ENCODE peak calls at places on chromosome 17, in nine cellular contexts. One of them, this sample, is unnamed.
A peak's percentile ranks its signal among the peaks of the same experiment; 100 is the strongest.

GRCh38 chr17:49438439-49438861 is 23.8 kb upstream of the PHB1 start:
- DNase-seq in NCI-H1092 treated with DMSO at 0.1 percent for 48 hours: no peak
- DNase-seq in germinal center: no peak
- DNase-seq in activated CD4-positive, alpha-beta memory T cell treated with anti-CD3 and anti-CD28 coated beads for 36 hours: peak; percentile 5
- DNase-seq in AG08395: no peak
- DNase-seq in caudate nucleus: no peak
- DNase-seq in astrocyte of the cerebellum: no peak
- DNase-seq in stimulated activated effector memory CD8-positive, alpha-beta T cell treated with anti-CD3 and anti-CD28 coated beads, Interleukin-12 subunit alpha, Interleukin-12 subunit beta, amount 100 ng/mL, for 72 hours: no peak
- DNase-seq in progenitor cell of endocrine pancreas: no peak
- DNase-seq in this sample: no peak

GRCh38 chr17:50603340-50603739 is 31.3 kb upstream of the ABCC3 start:
- DNase-seq in germinal center: peak; percentile 40
- DNase-seq in caudate nucleus: no peak
- DNase-seq in stimulated activated effector memory CD8-positive, alpha-beta T cell treated with anti-CD3 and anti-CD28 coated beads, Interleukin-12 subunit alpha, Interleukin-12 subunit beta, amount 100 ng/mL, for 72 hours: no peak
- DNase-seq in AG08395: no peak
- DNase-seq in activated CD4-positive, alpha-beta memory T cell treated with anti-CD3 and anti-CD28 coated beads for 36 hours: no peak
- DNase-seq in progenitor cell of endocrine pancreas: no peak
- DNase-seq in NCI-H1092 treated with DMSO at 0.1 percent for 48 hours: no peak
- DNase-seq in astrocyte of the cerebellum: no peak
- DNase-seq in this sample: no peak

GRCh38 chr17:70168044-70168978 is 1.0 kb upstream of the KCNJ2 start:
- DNase-seq in activated CD4-positive, alpha-beta memory T cell treated with anti-CD3 and anti-CD28 coated beads for 36 hours: peak; percentile 39
- DNase-seq in NCI-H1092 treated with DMSO at 0.1 percent for 48 hours: peak; percentile 67
- DNase-seq in astrocyte of the cerebellum: peak; percentile 74
- DNase-seq in germinal center: peak; percentile 22
- DNase-seq in progenitor cell of endocrine pancreas: peak; percentile 30
- DNase-seq in AG08395: peak; percentile 44
- DNase-seq in caudate nucleus: peak; percentile 64
- DNase-seq in stimulated activated effector memory CD8-positive, alpha-beta T cell treated with anti-CD3 and anti-CD28 coated beads, Interleukin-12 subunit alpha, Interleukin-12 subunit beta, amount 100 ng/mL, for 72 hours: no peak
- DNase-seq in this sample: peak; percentile 66

GRCh38 chr17:21677911-21678310 is 14.4 kb upstream of the KCNJ18 start:
- DNase-seq in stimulated activated effector memory CD8-positive, alpha-beta T cell treated with anti-CD3 and anti-CD28 coated beads, Interleukin-12 subunit alpha, Interleukin-12 subunit beta, amount 100 ng/mL, for 72 hours: no peak
- DNase-seq in astrocyte of the cerebellum: no peak
- DNase-seq in caudate nucleus: no peak
- DNase-seq in NCI-H1092 treated with DMSO at 0.1 percent for 48 hours: no peak
- DNase-seq in AG08395: no peak
- DNase-seq in progenitor cell of endocrine pancreas: no peak
- DNase-seq in activated CD4-positive, alpha-beta memory T cell treated with anti-CD3 and anti-CD28 coated beads for 36 hours: no peak
- DNase-seq in germinal center: no peak
- DNase-seq in this sample: no peak

GRCh38 chr17:7232114-7232513 is 2.2 kb downstream of the DVL2 start:
- DNase-seq in astrocyte of the cerebellum: no peak
- DNase-seq in AG08395: no peak
- DNase-seq in germinal center: no peak
- DNase-seq in caudate nucleus: no peak
- DNase-seq in activated CD4-positive, alpha-beta memory T cell treated with anti-CD3 and anti-CD28 coated beads for 36 hours: no peak
- DNase-seq in NCI-H1092 treated with DMSO at 0.1 percent for 48 hours: no peak
- DNase-seq in progenitor cell of endocrine pancreas: no peak
- DNase-seq in stimulated activated effector memory CD8-positive, alpha-beta T cell treated with anti-CD3 and anti-CD28 coated beads, Interleukin-12 subunit alpha, Interleukin-12 subunit beta, amount 100 ng/mL, for 72 hours: no peak
- DNase-seq in this sample: no peak

GRCh38 chr17:81300586-81301155 is 5.6 kb upstream of the SLC38A10 start:
- DNase-seq in germinal center: no peak
- DNase-seq in astrocyte of the cerebellum: no peak
- DNase-seq in progenitor cell of endocrine pancreas: no peak
- DNase-seq in NCI-H1092 treated with DMSO at 0.1 percent for 48 hours: no peak
- DNase-seq in AG08395: no peak
- DNase-seq in caudate nucleus: no peak
- DNase-seq in activated CD4-positive, alpha-beta memory T cell treated with anti-CD3 and anti-CD28 coated beads for 36 hours: no peak
- DNase-seq in stimulated activated effector memory CD8-positive, alpha-beta T cell treated with anti-CD3 and anti-CD28 coated beads, Interleukin-12 subunit alpha, Interleukin-12 subunit beta, amount 100 ng/mL, for 72 hours: no peak
- DNase-seq in this sample: no peak

GRCh38 chr17:75819116-75819515 is 25.1 kb downstream of the UNC13D start:
- DNase-seq in AG08395: no peak
- DNase-seq in astrocyte of the cerebellum: no peak
- DNase-seq in germinal center: no peak
- DNase-seq in activated CD4-positive, alpha-beta memory T cell treated with anti-CD3 and anti-CD28 coated beads for 36 hours: no peak
- DNase-seq in caudate nucleus: no peak
- DNase-seq in progenitor cell of endocrine pancreas: no peak
- DNase-seq in stimulated activated effector memory CD8-positive, alpha-beta T cell treated with anti-CD3 and anti-CD28 coated beads, Interleukin-12 subunit alpha, Interleukin-12 subunit beta, amount 100 ng/mL, for 72 hours: no peak
- DNase-seq in NCI-H1092 treated with DMSO at 0.1 percent for 48 hours: no peak
- DNase-seq in this sample: no peak

GRCh38 chr17:9900019-9900594 is 5.0 kb downstream of the RCVRN start:
- DNase-seq in stimulated activated effector memory CD8-positive, alpha-beta T cell treated with anti-CD3 and anti-CD28 coated beads, Interleukin-12 subunit alpha, Interleukin-12 subunit beta, amount 100 ng/mL, for 72 hours: no peak
- DNase-seq in caudate nucleus: no peak
- DNase-seq in progenitor cell of endocrine pancreas: no peak
- DNase-seq in astrocyte of the cerebellum: no peak
- DNase-seq in NCI-H1092 treated with DMSO at 0.1 percent for 48 hours: no peak
- DNase-seq in activated CD4-positive, alpha-beta memory T cell treated with anti-CD3 and anti-CD28 coated beads for 36 hours: no peak
- DNase-seq in AG08395: peak; percentile 49
- DNase-seq in germinal center: no peak
- DNase-seq in this sample: no peak

GRCh38 chr17:31908386-31908785 is 6.9 kb upstream of the UTP6 start:
- DNase-seq in progenitor cell of endocrine pancreas: no peak
- DNase-seq in caudate nucleus: no peak
- DNase-seq in activated CD4-positive, alpha-beta memory T cell treated with anti-CD3 and anti-CD28 coated beads for 36 hours: no peak
- DNase-seq in stimulated activated effector memory CD8-positive, alpha-beta T cell treated with anti-CD3 and anti-CD28 coated beads, Interleukin-12 subunit alpha, Interleukin-12 subunit beta, amount 100 ng/mL, for 72 hours: no peak
- DNase-seq in astrocyte of the cerebellum: no peak
- DNase-seq in NCI-H1092 treated with DMSO at 0.1 percent for 48 hours: no peak
- DNase-seq in germinal center: no peak
- DNase-seq in AG08395: no peak
- DNase-seq in this sample: no peak

GRCh38 chr17:5665164-5665563 is 80.9 kb upstream of the NLRP1 start:
- DNase-seq in astrocyte of the cerebellum: no peak
- DNase-seq in activated CD4-positive, alpha-beta memory T cell treated with anti-CD3 and anti-CD28 coated beads for 36 hours: no peak
- DNase-seq in caudate nucleus: no peak
- DNase-seq in NCI-H1092 treated with DMSO at 0.1 percent for 48 hours: no peak
- DNase-seq in stimulated activated effector memory CD8-positive, alpha-beta T cell treated with anti-CD3 and anti-CD28 coated beads, Interleukin-12 subunit alpha, Interleukin-12 subunit beta, amount 100 ng/mL, for 72 hours: no peak
- DNase-seq in germinal center: no peak
- DNase-seq in AG08395: no peak
- DNase-seq in progenitor cell of endocrine pancreas: no peak
- DNase-seq in this sample: no peak

GRCh38 chr17:29623283-29623647 is 553 bp upstream of the CORO6 start:
- DNase-seq in progenitor cell of endocrine pancreas: no peak
- DNase-seq in caudate nucleus: no peak
- DNase-seq in germinal center: no peak
- DNase-seq in NCI-H1092 treated with DMSO at 0.1 percent for 48 hours: no peak
- DNase-seq in AG08395: no peak
- DNase-seq in astrocyte of the cerebellum: no peak
- DNase-seq in activated CD4-positive, alpha-beta memory T cell treated with anti-CD3 and anti-CD28 coated beads for 36 hours: no peak
- DNase-seq in stimulated activated effector memory CD8-positive, alpha-beta T cell treated with anti-CD3 and anti-CD28 coated beads, Interleukin-12 subunit alpha, Interleukin-12 subunit beta, amount 100 ng/mL, for 72 hours: no peak
- DNase-seq in this sample: no peak

GRCh38 chr17:76268991-76269981 is 4.1 kb downstream of the UBALD2 start:
- DNase-seq in activated CD4-positive, alpha-beta memory T cell treated with anti-CD3 and anti-CD28 coated beads for 36 hours: peak; percentile 33
- DNase-seq in astrocyte of the cerebellum: no peak
- DNase-seq in NCI-H1092 treated with DMSO at 0.1 percent for 48 hours: no peak
- DNase-seq in progenitor cell of endocrine pancreas: no peak
- DNase-seq in AG08395: no peak
- DNase-seq in stimulated activated effector memory CD8-positive, alpha-beta T cell treated with anti-CD3 and anti-CD28 coated beads, Interleukin-12 subunit alpha, Interleukin-12 subunit beta, amount 100 ng/mL, for 72 hours: peak; percentile 69
- DNase-seq in germinal center: no peak
- DNase-seq in caudate nucleus: no peak
- DNase-seq in this sample: no peak

GRCh38 chr17:68033636-68034451 is 1.7 kb upstream of the KPNA2 start:
- DNase-seq in stimulated activated effector memory CD8-positive, alpha-beta T cell treated with anti-CD3 and anti-CD28 coated beads, Interleukin-12 subunit alpha, Interleukin-12 subunit beta, amount 100 ng/mL, for 72 hours: no peak
- DNase-seq in activated CD4-positive, alpha-beta memory T cell treated with anti-CD3 and anti-CD28 coated beads for 36 hours: no peak
- DNase-seq in caudate nucleus: no peak
- DNase-seq in astrocyte of the cerebellum: peak; percentile 31
- DNase-seq in germinal center: no peak
- DNase-seq in NCI-H1092 treated with DMSO at 0.1 percent for 48 hours: no peak
- DNase-seq in progenitor cell of endocrine pancreas: no peak
- DNase-seq in AG08395: peak; percentile 47
- DNase-seq in this sample: peak; percentile 68

GRCh38 chr17:76370261-76370993 is 14.0 kb upstream of the SPHK1 start:
- DNase-seq in activated CD4-positive, alpha-beta memory T cell treated with anti-CD3 and anti-CD28 coated beads for 36 hours: peak; percentile 27
- DNase-seq in stimulated activated effector memory CD8-positive, alpha-beta T cell treated with anti-CD3 and anti-CD28 coated beads, Interleukin-12 subunit alpha, Interleukin-12 subunit beta, amount 100 ng/mL, for 72 hours: no peak
- DNase-seq in caudate nucleus: peak; percentile 48
- DNase-seq in AG08395: peak; percentile 94
- DNase-seq in germinal center: no peak
- DNase-seq in astrocyte of the cerebellum: peak; percentile 87
- DNase-seq in NCI-H1092 treated with DMSO at 0.1 percent for 48 hours: no peak
- DNase-seq in progenitor cell of endocrine pancreas: no peak
- DNase-seq in this sample: peak; percentile 82

GRCh38 chr17:57170866-57171265 is 85.5 kb upstream of the MSI2 start:
- DNase-seq in germinal center: no peak
- DNase-seq in NCI-H1092 treated with DMSO at 0.1 percent for 48 hours: no peak
- DNase-seq in AG08395: no peak
- DNase-seq in activated CD4-positive, alpha-beta memory T cell treated with anti-CD3 and anti-CD28 coated beads for 36 hours: no peak
- DNase-seq in progenitor cell of endocrine pancreas: no peak
- DNase-seq in caudate nucleus: no peak
- DNase-seq in astrocyte of the cerebellum: no peak
- DNase-seq in stimulated activated effector memory CD8-positive, alpha-beta T cell treated with anti-CD3 and anti-CD28 coated beads, Interleukin-12 subunit alpha, Interleukin-12 subunit beta, amount 100 ng/mL, for 72 hours: no peak
- DNase-seq in this sample: no peak

This sample was measured in kidney glomerular epithelial cell.